ENCODE peak calls at places on chromosome 1, in eight cellular contexts. W, N, U, L, H, C, R and B are unnamed samples.

GRCh38 chr1:185044981-185045792 is at the start of gene RNF2:
- DNase-seq in W (peak; percentile 93), N (peak; percentile 86), U (peak; percentile 96), L (peak; percentile 83), H (peak; percentile 68), C (peak; percentile 80), R (peak; percentile 75), B (peak; percentile 93)

GRCh38 chr1:197307551-197307950 is 39.5 kb downstream of the CRB1 start:
- DNase-seq in W (no peak), N (no peak), U (no peak), L (no peak), H (no peak), C (no peak), R (no peak), B (no peak)

GRCh38 chr1:226626577-226626956 is 78.0 kb downstream of the STUM start:
- DNase-seq in W (peak; percentile 92), N (peak; percentile 80), U (peak; percentile 95), L (peak; percentile 80), H (peak; percentile 40), C (peak; percentile 48), R (peak; percentile 67), B (peak; percentile 74)

GRCh38 chr1:7317888-7318287 is 453.2 kb upstream of the VAMP3 start:
- DNase-seq in W (no peak), N (no peak), U (no peak), L (no peak), H (no peak), C (no peak), R (no peak), B (no peak)

GRCh38 chr1:150429805-150430204 is 57.4 kb upstream of the TARS2 start:
- DNase-seq in W (no peak), N (no peak), U (no peak), L (no peak), H (peak; percentile 2), C (no peak), R (peak; percentile 40), B (no peak)

GRCh38 chr1:12087797-12088314 is 24.8 kb downstream of the TNFRSF8 start:
- DNase-seq in W (no peak), N (no peak), U (no peak), L (no peak), H (no peak), C (peak; percentile 20), R (no peak), B (no peak)

GRCh38 chr1:71638081-71638766 is 557.4 kb upstream of the ZRANB2 start:
- DNase-seq in W (no peak), N (no peak), U (no peak), L (no peak), H (peak; percentile 48), C (peak; percentile 85), R (no peak), B (no peak)

GRCh38 chr1:96049759-96050409 is 671.7 kb upstream of the PTBP2 start:
- DNase-seq in W (no peak), N (no peak), U (no peak), L (no peak), H (peak; percentile 1), C (no peak), R (peak; percentile 0), B (no peak)

GRCh38 chr1:231965615-231966014 is 339.0 kb downstream of the DISC1 start:
- DNase-seq in W (no peak), N (no peak), U (no peak), L (no peak), H (no peak), C (no peak), R (no peak), B (no peak)

GRCh38 chr1:168163670-168164069 is 15.1 kb upstream of the TIPRL start:
- DNase-seq in W (no peak), N (no peak), U (no peak), L (no peak), H (no peak), C (no peak), R (no peak), B (no peak)

GRCh38 chr1:55081905-55082296 is 42.6 kb downstream of the PCSK9 start:
- DNase-seq in W (no peak), N (no peak), U (no peak), L (no peak), H (no peak), C (no peak), R (no peak), B (no peak)

GRCh38 chr1:222955964-222956363 is 141.1 kb downstream of the DISP1 start:
- DNase-seq in W (no peak), N (no peak), U (no peak), L (no peak), H (no peak), C (no peak), R (no peak), B (no peak)
- H3K27ac ChIP-seq in W (no peak overlapping the region), N (no peak overlapping the region), U (no peak overlapping the region), L (no peak overlapping the region), H (no peak overlapping the region), C (no peak overlapping the region), R (no peak overlapping the region), B (no peak overlapping the region)

DNA sequence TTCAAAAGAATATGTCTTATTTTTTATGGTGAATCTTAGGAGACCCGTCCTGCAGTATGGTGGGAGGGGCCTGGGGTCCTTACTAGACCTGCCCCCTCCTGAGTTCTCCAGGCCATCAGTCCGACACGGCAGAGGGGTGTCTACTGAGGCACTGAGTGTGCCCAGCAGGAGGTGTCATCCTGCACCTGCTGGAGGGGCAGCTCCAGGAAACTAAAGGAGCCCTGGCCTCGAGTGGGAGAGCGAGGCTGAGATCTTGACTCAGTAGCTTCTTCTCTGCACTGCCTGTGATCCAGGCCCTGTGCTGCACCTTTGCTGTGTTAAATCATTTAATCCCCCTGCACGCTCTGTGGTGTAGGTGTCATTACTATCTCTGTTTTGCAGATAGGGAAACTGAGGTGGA is 587.7 kb downstream of the PTPRU start:
- DNase-seq in W (no peak), N (no peak), U (no peak), L (no peak), H (no peak), C (no peak), R (no peak), B (no peak)
- H3K27ac ChIP-seq in W (no peak overlapping the region), N (no peak overlapping the region), U (no peak overlapping the region), L (no peak overlapping the region), H (no peak overlapping the region), C (no peak overlapping the region), R (no peak overlapping the region), B (no peak overlapping the region)

DNA sequence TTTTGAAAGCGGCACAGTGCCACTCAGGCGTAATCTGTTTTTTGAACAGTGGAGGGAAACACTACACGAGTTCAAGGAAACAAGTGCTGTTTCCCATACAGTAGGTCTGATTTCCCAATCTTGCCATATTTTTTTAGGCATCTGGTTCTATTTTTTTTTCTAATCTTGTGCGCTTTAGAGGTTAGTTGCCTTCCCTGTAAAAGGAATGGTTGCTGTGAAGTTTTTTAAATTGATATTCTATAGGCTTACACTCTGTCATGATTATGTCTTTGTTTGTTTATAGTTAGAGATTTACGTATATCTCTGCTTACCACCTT is 1.2 kb downstream of the NASP start:
- DNase-seq in W (no peak), N (no peak), U (peak; percentile 51), L (no peak), H (no peak), C (no peak), R (no peak), B (no peak)
- H3K27ac ChIP-seq in W (no peak overlapping the region), N (peak overlapping the region; percentile 89), U (peak overlapping the region; percentile 91), L (no peak overlapping the region), H (peak overlapping the region; percentile 89), C (peak overlapping the region; percentile 58), R (peak overlapping the region; percentile 98), B (peak overlapping the region; percentile 95)

DNA sequence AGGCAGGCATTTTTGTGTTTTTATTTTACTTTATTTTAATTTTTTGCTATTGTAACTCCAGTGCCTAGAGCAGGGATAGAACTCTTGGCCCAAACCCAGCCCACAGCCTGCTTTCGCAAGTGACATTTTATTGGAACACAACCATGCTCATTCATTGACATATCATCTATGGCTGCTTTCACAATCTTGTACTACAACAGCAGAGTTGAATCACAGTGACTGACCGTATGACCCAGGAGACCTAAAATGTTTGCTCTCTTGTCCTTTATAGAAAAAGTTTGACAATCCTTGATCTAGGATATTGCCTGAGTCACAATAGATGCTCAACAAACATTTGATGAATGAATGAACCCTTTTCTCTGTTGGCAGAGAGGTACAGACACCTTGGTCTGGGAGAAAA is 83.8 kb upstream of the ATP1A1 start:
- DNase-seq in W (no peak), N (peak; percentile 26), U (no peak), L (no peak), H (peak; percentile 56), C (no peak), R (no peak), B (no peak)
- H3K27ac ChIP-seq in W (no peak overlapping the region), N (no peak overlapping the region), U (no peak overlapping the region), L (no peak overlapping the region), H (peak overlapping the region; percentile 9), C (no peak overlapping the region), R (no peak overlapping the region), B (no peak overlapping the region)

DNA sequence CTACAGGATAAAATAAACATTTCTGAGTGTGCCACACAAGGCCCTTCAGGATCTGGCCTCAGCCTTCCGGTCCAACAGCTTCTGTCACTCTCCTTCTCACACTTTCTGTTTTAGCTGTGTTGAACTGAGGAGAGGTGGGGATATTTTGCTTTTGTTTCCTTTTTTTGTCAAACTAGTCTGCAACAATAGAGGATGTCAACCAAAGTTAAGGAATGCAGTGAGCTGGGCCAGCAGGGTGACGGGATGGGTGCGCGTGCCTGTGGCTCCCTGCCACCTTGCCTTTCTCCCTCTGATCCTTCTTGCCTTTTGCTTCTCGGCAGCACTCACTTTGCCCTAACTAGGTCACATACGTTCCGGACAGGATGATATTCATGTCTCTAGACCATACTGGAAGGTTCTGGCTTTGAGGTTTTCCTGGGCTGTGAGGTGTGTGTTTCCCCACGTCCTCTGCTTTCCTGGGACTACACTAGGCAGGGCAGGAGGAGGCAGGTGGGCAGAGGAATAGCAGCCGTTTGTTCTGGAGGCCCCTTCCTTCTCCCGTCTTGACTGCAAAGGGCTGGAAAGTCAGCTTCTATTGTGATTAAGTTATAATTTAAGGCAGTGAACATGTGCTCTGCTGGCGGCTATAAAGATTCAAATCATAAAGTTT is 67.7 kb downstream of the RNF220 start:
- DNase-seq in W (no peak), N (no peak), U (peak; percentile 19), L (no peak), H (no peak), C (peak; percentile 24), R (no peak), B (no peak)
- H3K27ac ChIP-seq in W (no peak overlapping the region), N (no peak overlapping the region), U (no peak overlapping the region), L (peak overlapping the region; percentile 36), H (no peak overlapping the region), C (no peak overlapping the region), R (no peak overlapping the region), B (no peak overlapping the region)

GRCh38 chr1:204376919-204377799 is 17.4 kb upstream of the PLEKHA6 start:
- DNase-seq in W (no peak), N (peak; percentile 94), U (no peak), L (no peak), H (no peak), C (no peak), R (peak; percentile 92), B (no peak)
- H3K27ac ChIP-seq in W (no peak overlapping the region), N (peak overlapping the region; percentile 82), U (no peak overlapping the region), L (no peak overlapping the region), H (no peak overlapping the region), C (no peak overlapping the region), R (peak overlapping the region; percentile 94), B (no peak overlapping the region)